ENCODE peak calls at places on chromosomes 5 and 9, in eight cellular contexts. W is cardiac fibroblast, Z is AG04450, F is bronchial epithelial cell, M is epithelial cell of proximal tubule, I is astrocyte of the spinal cord, A is MM.1S, Y is neural progenitor cell. L is an unnamed sample.

GRCh38 chr9:137416563-137417151 is 6.3 kb downstream of the EXD3 start:
- DNase-seq in Y (no peak), A (no peak), M (no peak), I (no peak), Z (no peak), W (no peak), F (no peak), L (no peak)

GRCh38 chr9:2414465-2414864 is 207.1 kb upstream of the VLDLR start:
- DNase-seq in A (no peak), F (no peak), M (no peak), W (peak; percentile 13), Y (no peak), Z (no peak), I (peak; percentile 9), L (no peak)

GRCh38 chr9:74753650-74754049 is 134.1 kb downstream of the TRPM6 start:
- DNase-seq in Z (no peak), W (no peak), M (peak; percentile 35), A (no peak), I (no peak), Y (no peak), F (no peak), L (no peak)

GRCh38 chr5:79284852-79285251 is 48.9 kb downstream of the JMY start:
- DNase-seq in A (peak; percentile 39), M (no peak), F (no peak), W (no peak), Y (no peak), I (no peak), Z (peak; percentile 15), L (no peak)

GRCh38 chr9:81430727-81431126 is 258.6 kb downstream of the TLE1 start:
- DNase-seq in W (no peak), Z (no peak), A (no peak), Y (no peak), M (no peak), F (no peak), I (no peak), L (no peak)

GRCh38 chr9:124779368-124780059 is 2.6 kb downstream of the OLFML2A start:
- DNase-seq in I (peak; percentile 97), M (no peak), Z (peak; percentile 99), F (peak; percentile 93), W (peak; percentile 83), Y (peak; percentile 69), A (no peak), L (peak; percentile 69)

GRCh38 chr5:98928802-98929122 is at the start of gene CHD1:
- DNase-seq in A (peak; percentile 97), I (peak; percentile 99), F (peak; percentile 81), Z (no peak), Y (peak; percentile 99), M (no peak), W (peak; percentile 98), L (peak; percentile 82)

GRCh38 chr5:53333160-53333559 is 147.3 kb upstream of the FST start:
- DNase-seq in Y (no peak), M (no peak), I (peak; percentile 26), W (peak; percentile 72), Z (no peak), F (peak; percentile 99), A (no peak), L (peak; percentile 84)

GRCh38 chr9:112569186-112569585 is 82.6 kb downstream of the KIAA1958 start:
- DNase-seq in I (peak; percentile 83), F (peak; percentile 20), Z (peak; percentile 32), A (no peak), M (no peak), Y (no peak), W (peak; percentile 75), L (peak; percentile 98)

GRCh38 chr5:160438316-160439204 is 16.9 kb downstream of the PTTG1 start:
- DNase-seq in W (peak; percentile 76), M (no peak), A (peak; percentile 80), Z (no peak), F (peak; percentile 64), I (peak; percentile 68), Y (peak; percentile 72), L (no peak)

GRCh38 chr9:130768265-130768664 is 66.8 kb upstream of the ABL1 start:
- DNase-seq in A (no peak), W (peak; percentile 37), F (no peak), I (no peak), Z (no peak), Y (no peak), M (no peak), L (no peak)

GRCh38 chr5:401216-402034 is 41.6 kb upstream of the EXOC3 start:
- DNase-seq in A (no peak), Y (no peak), W (no peak), I (no peak), Z (no peak), F (no peak), M (no peak), L (no peak)

GRCh38 chr5:73764586-73764985 is 138.6 kb downstream of the ARHGEF28 start:
- DNase-seq in F (peak; percentile 91), M (peak; percentile 43), Y (no peak), I (peak; percentile 46), W (no peak), A (no peak), Z (peak; percentile 68), L (peak; percentile 22)

GRCh38 chr5:76960004-76960625 is 7.3 kb downstream of the CRHBP start:
- DNase-seq in A (peak; percentile 19), Z (no peak), Y (no peak), M (no peak), F (no peak), I (peak; percentile 82), W (peak; percentile 10), L (no peak)

GRCh38 chr9:89450213-89450612 is 47.7 kb downstream of the SEMA4D start:
- DNase-seq in F (no peak), Z (no peak), M (no peak), A (no peak), Y (no peak), W (no peak), I (no peak), L (no peak)

GRCh38 chr5:37776826-37777225 is 63.0 kb downstream of the GDNF start:
- DNase-seq in W (peak; percentile 54), M (no peak), Z (no peak), A (no peak), F (no peak), Y (no peak), I (peak; percentile 52), L (peak; percentile 83)

GRCh38 chr5:148653840-148654781 is at the start of gene HTR4:
- DNase-seq in A (no peak), M (no peak), F (no peak), Z (no peak), Y (peak; percentile 36), W (no peak), I (no peak), L (no peak)

GRCh38 chr5:101278011-101278687 is 375.1 kb upstream of the ST8SIA4 start:
- DNase-seq in F (peak; percentile 91), Y (no peak), A (no peak), I (peak; percentile 35), M (peak; percentile 29), Z (no peak), W (no peak), L (no peak)

GRCh38 chr9:132012704-132013345 is 66.8 kb downstream of the MED27 start:
- DNase-seq in W (no peak), I (no peak), Z (no peak), A (no peak), F (peak; percentile 52), Y (no peak), M (no peak), L (no peak)

GRCh38 chr5:36202521-36202961 is 39.2 kb downstream of the NADK2 start:
- DNase-seq in W (peak; percentile 72), M (no peak), I (peak; percentile 30), A (no peak), F (no peak), Y (no peak), Z (no peak), L (peak; percentile 15)

GRCh38 chr9:37371565-37372464 is 50.7 kb upstream of the GRHPR start:
- DNase-seq in I (peak; percentile 22), F (no peak), Y (no peak), W (peak; percentile 79), A (no peak), M (no peak), Z (no peak), L (no peak)

GRCh38 chr5:377326-377981 is 55.9 kb downstream of the AHRR start:
- DNase-seq in Z (no peak), F (no peak), Y (no peak), W (no peak), M (no peak), I (no peak), A (no peak), L (no peak)

GRCh38 chr5:74072646-74073045 is 446.6 kb downstream of the ARHGEF28 start:
- DNase-seq in F (no peak), M (no peak), Z (no peak), Y (no peak), A (no peak), W (peak; percentile 24), I (no peak), L (no peak)

GRCh38 chr5:172533058-172533398 is 78.7 kb upstream of the SH3PXD2B start:
- DNase-seq in W (no peak), I (no peak), Z (no peak), F (no peak), M (no peak), Y (no peak), A (no peak), L (no peak)

GRCh38 chr9:127458921-127459320 is 7.6 kb downstream of the LRSAM1 start:
- DNase-seq in Z (no peak), W (no peak), Y (no peak), M (no peak), I (no peak), F (no peak), A (no peak), L (no peak)

GRCh38 chr5:107523019-107523680 is 147.6 kb downstream of the EFNA5 start:
- DNase-seq in F (peak; percentile 72), Z (no peak), I (no peak), M (no peak), W (no peak), Y (no peak), A (no peak), L (no peak)
- H3K4me3 ChIP-seq in F (no peak overlapping the region), Z (no peak overlapping the region), I (no peak overlapping the region), M (no peak overlapping the region), W (no peak overlapping the region), Y (no peak overlapping the region), A (no peak overlapping the region), L (no peak overlapping the region)

DNA sequence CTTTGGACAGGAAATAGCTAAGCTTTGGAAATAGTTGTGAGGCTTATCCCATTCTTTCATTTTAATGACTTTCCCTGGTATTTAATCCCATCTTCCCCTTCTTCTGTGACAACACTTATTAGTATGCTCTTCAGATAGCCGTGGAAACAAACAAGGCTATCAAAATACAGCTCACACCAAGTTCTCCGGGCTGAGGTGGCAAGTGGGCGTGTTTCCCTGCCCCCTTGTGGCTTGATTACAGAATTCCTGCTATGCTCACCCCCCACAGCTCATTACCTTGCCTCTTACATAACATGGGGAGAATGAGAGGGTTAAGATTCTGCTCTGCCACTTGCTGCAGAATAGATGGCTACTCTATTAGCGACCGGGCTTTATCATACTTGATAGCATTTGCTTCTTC is 437.1 kb upstream of the TLE4 start:
- DNase-seq in Z (no peak), I (peak; percentile 6), Y (peak; percentile 59), W (peak; percentile 8), F (peak; percentile 22), M (no peak), A (no peak), L (no peak)
- TF ChIP-seq CTCF in Z (peak; percentile 30), I (peak; percentile 26), Y (peak; percentile 58), W (peak; percentile 23), F (no peak), M (peak; percentile 29), A (no peak), L (peak; percentile 32)

GRCh38 chr5:175873090-175873454 is 1.7 kb downstream of the CPLX2 start:
- DNase-seq in Z (no peak), M (no peak), W (no peak), A (no peak), Y (peak; percentile 80), F (no peak), I (no peak), L (no peak)
- H3K4me3 ChIP-seq in Z (no peak overlapping the region), M (no peak overlapping the region), W (no peak overlapping the region), A (no peak overlapping the region), Y (peak overlapping the region; percentile 46), F (no peak overlapping the region), I (no peak overlapping the region), L (no peak overlapping the region)

GRCh38 chr5:110536120-110537115 is 190.1 kb downstream of the TMEM232 start:
- DNase-seq in W (peak; percentile 19), A (no peak), I (peak; percentile 15), Y (peak; percentile 23), F (no peak), M (no peak), Z (no peak), L (no peak)
- TF ChIP-seq CTCF in W (no peak), A (no peak), I (no peak), Y (no peak), F (no peak), M (no peak), Z (no peak), L (no peak)